ENCODE peak calls at places on chromosomes 11 and 22, in ten cellular contexts. Q is cardiac fibroblast; U is AG09319; Z is kidney epithelial cell; X is lower lobe of right lung; I is CD8-positive, alpha-beta T cell; O is coronary artery; G is fibroblast of lung; R is natural killer cell; Y is IMR-90. J is an unnamed sample.

GRCh38 chr11:60336767-60337391 is 9.8 kb downstream of the MS4A6E start:
- DNase-seq in Z (no peak), R (no peak), X (no peak), Q (no peak), I (no peak), Y (no peak), G (no peak), U (no peak), O (no peak), J (no peak)

GRCh38 chr11:44601471-44602370 is 36.3 kb downstream of the CD82 start:
- DNase-seq in X (no peak), I (no peak), R (no peak), Z (no peak), O (no peak), Y (no peak), Q (no peak), U (no peak), G (no peak), J (peak)

GRCh38 chr22:31474743-31475142 is 14.9 kb downstream of the EIF4ENIF1 start:
- DNase-seq in Y (peak), X (no peak), O (no peak), Q (peak), Z (no peak), R (no peak), I (no peak), U (peak), G (peak), J (no peak)

GRCh38 chr11:63553759-63554158 is 9.4 kb downstream of the PLAAT2 start:
- DNase-seq in G (peak), R (peak), O (peak), U (no peak), X (no peak), Y (no peak), I (peak), Q (no peak), Z (no peak), J (peak)

GRCh38 chr11:9330387-9331384 is 16.3 kb upstream of the TMEM41B start:
- DNase-seq in X (peak), O (no peak), Q (peak), I (no peak), Y (peak), R (no peak), U (peak), G (peak), Z (no peak), J (no peak)

GRCh38 chr11:28759311-28759710 is 651.1 kb downstream of the METTL15 start:
- DNase-seq in I (no peak), X (no peak), O (no peak), Z (no peak), R (no peak), Y (peak), U (no peak), Q (peak), G (peak), J (no peak)

GRCh38 chr11:83544871-83545270 is 258.7 kb upstream of the CCDC90B start:
- DNase-seq in R (no peak), U (no peak), Y (no peak), G (no peak), Z (no peak), Q (no peak), O (no peak), I (no peak), X (no peak), J (no peak)

GRCh38 chr11:77407613-77408012 is 66.3 kb downstream of the PAK1 start:
- DNase-seq in G (peak), U (peak), R (no peak), X (no peak), I (no peak), O (no peak), Q (peak), Y (peak), Z (peak), J (no peak)

GRCh38 chr11:16685914-16686313 is 52.5 kb upstream of the C11orf58 start:
- DNase-seq in O (no peak), G (no peak), Y (no peak), Z (no peak), X (no peak), U (no peak), Q (no peak), R (no peak), I (no peak), J (no peak)

GRCh38 chr11:34161812-34162506 is 56.5 kb downstream of the NAT10 start:
- DNase-seq in O (no peak), U (no peak), I (peak), Z (peak), G (peak), Y (peak), Q (peak), X (no peak), R (no peak), J (no peak)

GRCh38 chr22:32531955-32532818 is 57.6 kb downstream of the FBXO7 start:
- DNase-seq in Y (peak), U (peak), O (peak), Q (peak), G (peak), Z (peak), X (peak), I (no peak), R (no peak), J (no peak)

GRCh38 chr11:13012037-13012693 is 3.0 kb downstream of the RASSF10 start:
- DNase-seq in X (no peak), U (no peak), R (no peak), G (peak), I (no peak), O (no peak), Y (no peak), Q (no peak), Z (peak), J (no peak)

GRCh38 chr11:1225386-1226225 is 2.7 kb downstream of the MUC5B start:
- DNase-seq in Y (no peak), I (no peak), U (no peak), Q (no peak), O (no peak), X (peak), R (no peak), G (no peak), Z (no peak), J (peak)

GRCh38 chr11:127006311-127006710 is 5.7 kb upstream of the KIRREL3 start:
- DNase-seq in Y (peak), G (peak), O (no peak), U (no peak), X (no peak), Z (no peak), R (no peak), Q (no peak), I (no peak), J (no peak)

GRCh38 chr11:69129053-69129452 is 26.7 kb upstream of the SMIM38 start:
- DNase-seq in Q (no peak), O (no peak), Z (no peak), G (no peak), I (no peak), X (no peak), Y (no peak), U (no peak), R (no peak), J (no peak)

GRCh38 chr11:12185914-12186313 is 75.5 kb downstream of the MICAL2 start:
- DNase-seq in R (no peak), O (no peak), Q (no peak), U (no peak), G (peak), Y (peak), Z (no peak), I (no peak), X (peak), J (no peak)

GRCh38 chr11:76762867-76763572 is 20.1 kb upstream of the TSKU start:
- DNase-seq in X (no peak), Z (no peak), Q (no peak), U (no peak), O (no peak), I (no peak), Y (no peak), R (no peak), G (no peak), J (no peak)

GRCh38 chr11:72709478-72710238 is 35.4 kb upstream of the PDE2A start:
- DNase-seq in G (no peak), O (no peak), Z (no peak), I (no peak), R (no peak), U (no peak), X (no peak), Q (no peak), Y (no peak), J (no peak)

GRCh38 chr22:36433318-36434231 is 45.8 kb upstream of the MYH9 start:
- DNase-seq in R (no peak), O (no peak), X (peak), Q (no peak), Y (no peak), Z (no peak), I (no peak), U (no peak), G (peak), J (no peak)

GRCh38 chr11:132402056-132402684 is 1031.8 kb downstream of the NTM start:
- DNase-seq in Z (peak), I (no peak), O (no peak), G (peak), U (peak), X (no peak), Y (peak), R (no peak), Q (peak), J (peak)

GRCh38 chr11:67117667-67118058 is 1.4 kb upstream of the KDM2A start:
- DNase-seq in R (peak), X (peak), Y (no peak), O (no peak), Q (no peak), G (no peak), I (peak), Z (no peak), U (no peak), J (no peak)

GRCh38 chr11:12777208-12777874 is 103.1 kb downstream of the TEAD1 start:
- DNase-seq in I (no peak), R (no peak), U (peak), O (no peak), Y (peak), Q (peak), Z (no peak), X (no peak), G (no peak), J (no peak)

GRCh38 chr11:57638811-57639320 is 10.8 kb downstream of the YPEL4 start:
- DNase-seq in X (no peak), I (no peak), Q (peak), G (no peak), Z (no peak), R (no peak), O (no peak), Y (no peak), U (no peak), J (no peak)

GRCh38 chr11:94954753-94955152 is 18.6 kb downstream of the CWC15 start:
- DNase-seq in R (no peak), U (no peak), Y (no peak), Q (no peak), X (no peak), G (no peak), I (no peak), Z (no peak), O (no peak), J (no peak)

GRCh38 chr11:70220920-70221319 is 17.8 kb downstream of the FADD start:
- DNase-seq in G (peak), I (no peak), U (no peak), X (no peak), Y (peak), Q (peak), O (no peak), R (no peak), Z (no peak), J (no peak)

GRCh38 chr22:31620756-31621480 is 41.1 kb downstream of the PISD start:
- DNase-seq in R (no peak), I (no peak), Z (no peak), G (no peak), Y (no peak), Q (no peak), U (no peak), O (no peak), X (no peak), J (no peak)

GRCh38 chr11:11229691-11230090 is 123.4 kb downstream of the CSNK2A3 start:
- DNase-seq in O (peak), Q (no peak), R (no peak), I (no peak), Y (peak), Z (no peak), U (no peak), G (no peak), X (no peak), J (no peak)

GRCh38 chr11:80280737-80281136 is 839.9 kb upstream of the TENM4 start:
- DNase-seq in O (no peak), Y (no peak), X (no peak), Z (no peak), G (no peak), R (no peak), U (no peak), I (no peak), Q (no peak), J (no peak)

GRCh38 chr22:20026204-20026908 is 5.4 kb downstream of the TANGO2 start:
- DNase-seq in O (no peak), I (no peak), X (no peak), Z (no peak), Q (no peak), R (no peak), Y (no peak), U (no peak), G (no peak), J (no peak)

GRCh38 chr11:11706022-11706421 is 84.2 kb upstream of the GALNT18 start:
- DNase-seq in Z (no peak), I (no peak), O (no peak), Q (no peak), U (no peak), G (no peak), X (no peak), Y (no peak), R (no peak), J (no peak)

GRCh38 chr22:20652582-20652981 is 121.3 kb upstream of the SERPIND1 start:
- DNase-seq in Z (no peak), O (no peak), G (no peak), X (no peak), I (no peak), U (no peak), R (no peak), Q (no peak), Y (no peak), J (no peak)

GRCh38 chr11:132802932-132803331 is 729.4 kb downstream of the OPCML start:
- DNase-seq in R (no peak), Z (no peak), X (no peak), Y (no peak), O (no peak), I (no peak), Q (no peak), U (no peak), G (no peak), J (no peak)

GRCh38 chr11:82547163-82547560 is 186.5 kb downstream of the FAM181B start:
- DNase-seq in I (no peak), Z (peak), G (no peak), Q (no peak), X (no peak), Y (no peak), O (no peak), U (no peak), R (no peak), J (no peak)

GRCh38 chr22:44889233-44889878 is 120.4 kb downstream of the PHF21B start:
- DNase-seq in Z (no peak), X (no peak), G (no peak), O (peak), R (no peak), U (no peak), I (no peak), Y (no peak), Q (no peak), J (no peak)
- TF ChIP-seq CTCF in Z (no peak), X (no peak), G (no peak), O (no peak), R (no peak), U (peak), I (no peak), Y (no peak), Q (no peak), J (no peak)

GRCh38 chr22:39809772-39810557 is 83.6 kb downstream of the ENTHD1 start:
- DNase-seq in R (no peak), X (no peak), G (no peak), O (no peak), I (no peak), U (no peak), Q (no peak), Z (no peak), Y (no peak), J (no peak)

GRCh38 chr22:39805117-39805516 is 88.4 kb downstream of the ENTHD1 start:
- DNase-seq in Z (no peak), U (no peak), Q (no peak), G (no peak), R (no peak), I (no peak), Y (no peak), O (no peak), X (no peak), J (no peak)

GRCh38 chr22:39802682-39803081 is 90.9 kb downstream of the ENTHD1 start:
- DNase-seq in G (no peak), R (no peak), Z (no peak), Q (no peak), Y (no peak), I (no peak), O (no peak), U (no peak), X (no peak), J (no peak)

GRCh38 chr22:39808087-39808486 is 85.5 kb downstream of the ENTHD1 start:
- DNase-seq in Y (peak), U (no peak), R (no peak), Z (no peak), O (no peak), I (peak), Q (peak), X (no peak), G (no peak), J (no peak)
- TF ChIP-seq CTCF in Y (peak), U (peak), R (no peak), Z (peak), O (no peak), I (no peak), Q (peak), X (peak), G (peak), J (peak)

GRCh38 chr11:130428692-130429681 is 578 bp upstream of the ADAMTS8 start:
- DNase-seq in R (no peak), O (no peak), Q (no peak), U (no peak), I (no peak), Z (no peak), G (no peak), Y (no peak), X (no peak), J (no peak)
- TF ChIP-seq CTCF in R (no peak), O (no peak), Q (no peak), U (no peak), I (no peak), Z (no peak), G (no peak), Y (no peak), X (no peak), J (no peak)

DNA sequence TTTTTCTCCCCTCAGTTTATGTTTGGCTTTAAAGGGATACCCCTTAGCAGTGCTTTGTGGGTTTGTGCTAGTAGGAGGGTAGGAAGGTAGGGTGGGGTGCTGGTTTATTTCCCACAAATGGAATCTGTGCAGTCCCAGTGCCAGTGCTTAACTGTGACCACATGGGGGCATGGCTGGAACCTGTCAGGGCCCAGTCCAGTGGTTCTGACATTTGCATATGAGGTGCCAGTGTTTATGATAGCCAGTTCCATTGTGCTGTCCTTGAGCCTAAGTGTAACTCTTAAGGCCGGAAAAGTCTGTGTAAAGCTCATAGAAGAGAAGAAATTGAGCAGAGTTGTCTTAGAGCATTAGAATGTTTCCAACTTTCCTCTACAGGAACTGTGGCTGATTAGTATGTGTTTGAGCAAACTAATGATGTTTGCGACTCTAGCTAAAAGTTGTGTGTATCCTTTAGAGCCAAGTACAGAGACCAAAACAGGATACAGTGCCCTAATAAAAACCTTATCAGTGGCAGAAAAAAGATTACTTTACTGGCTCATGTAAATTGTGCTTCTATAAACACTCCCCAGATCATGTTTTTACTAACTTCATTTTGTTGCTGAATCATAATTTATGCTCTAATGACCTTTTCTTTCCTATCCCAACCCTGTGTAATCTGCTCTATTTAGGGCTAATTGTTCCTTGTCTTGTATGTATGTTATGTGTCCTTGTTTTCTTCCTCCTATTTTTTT is 38.1 kb downstream of the DIXDC1 start:
- DNase-seq in Q (no peak), R (no peak), O (no peak), X (no peak), I (no peak), U (no peak), Y (no peak), Z (no peak), G (no peak), J (no peak)
- TF ChIP-seq CTCF in Q (peak), R (no peak), O (peak), X (peak), I (no peak), U (peak), Y (peak), Z (peak), G (peak), J (no peak)

GRCh38 chr11:32006799-32007388 is 84.0 kb upstream of the RCN1 start:
- DNase-seq in O (no peak), X (no peak), R (no peak), I (no peak), U (peak), Q (peak), Y (peak), Z (no peak), G (peak), J (peak)
- TF ChIP-seq CTCF in O (no peak), X (peak), R (peak), I (peak), U (peak), Q (peak), Y (peak), Z (peak), G (peak), J (peak)

DNA sequence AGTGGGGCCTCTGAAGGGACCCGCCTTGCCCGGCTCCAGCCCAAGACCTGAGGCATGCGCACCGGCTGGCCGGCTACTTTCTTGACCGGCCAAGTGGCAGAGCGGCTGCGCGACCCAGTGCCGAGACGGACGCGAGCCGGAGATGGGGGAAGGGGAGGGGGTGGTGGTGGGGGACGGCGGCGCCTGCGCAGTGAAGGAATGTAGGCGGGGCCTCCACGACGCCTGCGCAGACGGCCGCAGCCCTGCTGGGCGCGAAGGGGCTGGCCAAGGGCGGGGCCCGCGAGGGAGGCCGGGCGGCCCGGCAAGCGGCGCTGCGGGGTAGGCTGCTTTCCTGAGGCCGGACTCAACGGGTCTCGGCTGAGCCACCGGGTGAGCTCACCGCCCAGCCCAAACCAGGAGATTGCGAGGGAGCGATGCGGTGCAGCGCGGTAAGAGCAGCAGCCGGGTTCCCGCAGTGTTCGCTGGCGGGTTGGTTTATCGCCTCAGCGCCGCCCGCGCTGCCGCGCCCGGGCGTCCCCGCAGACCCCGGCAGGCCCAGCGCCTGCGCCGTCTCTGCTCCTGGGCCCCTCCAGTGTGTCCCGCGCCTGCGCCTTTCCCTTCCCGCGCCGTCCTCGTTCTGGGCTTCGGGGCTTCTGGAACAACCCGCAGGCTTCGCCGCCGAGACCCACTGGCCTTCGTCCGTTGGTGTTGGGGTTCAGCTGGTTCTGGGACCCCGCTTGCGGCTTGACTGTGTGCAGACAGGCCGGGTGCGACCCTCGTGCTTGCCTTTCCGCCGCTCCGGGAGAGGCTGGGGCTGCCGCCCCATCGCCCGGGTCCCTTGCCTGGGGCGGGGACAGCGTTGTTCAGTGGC is at the start of gene SPECC1L:
- DNase-seq in X (peak), G (peak), Q (peak), Y (peak), R (peak), O (peak), U (peak), I (peak), Z (peak), J (peak)
- TF ChIP-seq CTCF in X (peak), G (no peak), Q (no peak), Y (peak), R (peak), O (no peak), U (peak), I (no peak), Z (peak), J (no peak)

GRCh38 chr11:90242894-90243416 is 20.1 kb upstream of the CHORDC1 start:
- DNase-seq in Q (no peak), G (no peak), Y (no peak), O (no peak), R (no peak), Z (no peak), X (no peak), I (no peak), U (no peak), J (no peak)
- TF ChIP-seq CTCF in Q (no peak), G (no peak), Y (no peak), O (no peak), R (no peak), Z (no peak), X (no peak), I (no peak), U (no peak), J (no peak)